ENCODE peak calls at places on chromosomes 7 and 10, in five cellular contexts. L is RWPE1, Q is iris pigment epithelial cell, P is epithelial cell of esophagus, W is left cardiac atrium. F is an unnamed sample.

GRCh38 chr7:123022576-123022975 is 27.1 kb upstream of the TAS2R16 start:
- DNase-seq in Q (peak), W (no peak), P (no peak), L (no peak), F (no peak)

GRCh38 chr7:67841896-67842295 is 845.3 kb downstream of the TYW1 start:
- DNase-seq in L (no peak), Q (no peak), W (no peak), P (no peak), F (no peak)

GRCh38 chr10:61346946-61347345 is 106.2 kb downstream of the TMEM26 start:
- DNase-seq in Q (no peak), L (no peak), P (no peak), W (no peak), F (no peak)

GRCh38 chr7:200704-201103 is 8.3 kb downstream of the FAM20C start:
- DNase-seq in W (no peak), L (no peak), P (no peak), Q (no peak), F (no peak)

GRCh38 chr7:47573758-47574472 is 8.0 kb downstream of the TNS3 start:
- DNase-seq in L (peak), P (peak), W (no peak), Q (peak), F (no peak)

GRCh38 chr7:76368190-76368589 is 9.4 kb upstream of the YWHAG start:
- DNase-seq in Q (no peak), L (no peak), P (no peak), W (no peak), F (no peak)

GRCh38 chr10:78330884-78331283 is 297.2 kb downstream of the RPS24 start:
- DNase-seq in P (no peak), L (no peak), Q (no peak), W (no peak), F (no peak)

GRCh38 chr10:100186253-100186780 is 488 bp upstream of the ERLIN1 start:
- DNase-seq in Q (peak), W (peak), P (peak), L (peak), F (no peak)